ENCODE peak calls at places on chromosomes 12 and 14, in seven cellular contexts. Q, M, I, E, H, Z and W are unnamed samples.
A peak's percentile ranks its signal among the peaks of the same experiment; 100 is the strongest.

GRCh38 chr12:13000935-13001724 is 1.1 kb upstream of the HEBP1 start:
- DNase-seq in Q (peak; percentile 79), M (peak; percentile 73), I (no peak), E (peak; percentile 77), H (no peak), Z (peak; percentile 48), W (peak; percentile 74)

GRCh38 chr14:104874110-104874531 is 9.1 kb downstream of the CEP170B start:
- DNase-seq in Q (no peak), M (no peak), I (no peak), E (no peak), H (no peak), Z (no peak), W (no peak)

GRCh38 chr14:93914278-93914677 is 12.9 kb upstream of the FAM181A start:
- DNase-seq in Q (no peak), M (no peak), I (no peak), E (no peak), H (no peak), Z (no peak), W (no peak)

GRCh38 chr14:30915596-30915995 is 41.2 kb downstream of the COCH start:
- DNase-seq in Q (no peak), M (no peak), I (no peak), E (no peak), H (no peak), Z (no peak), W (no peak)

GRCh38 chr14:44960646-44961045 is 1.1 kb downstream of the KLHL28 start:
- DNase-seq in Q (no peak), M (peak; percentile 12), I (no peak), E (no peak), H (no peak), Z (no peak), W (no peak)

GRCh38 chr12:56991319-56991906 is 14.9 kb downstream of the ZBTB39 start:
- DNase-seq in Q (no peak), M (no peak), I (no peak), E (peak; percentile 84), H (no peak), Z (no peak), W (no peak)

GRCh38 chr14:58638231-58639205 is 756 bp downstream of the DACT1 start:
- DNase-seq in Q (peak; percentile 59), M (peak; percentile 49), I (no peak), E (peak; percentile 54), H (no peak), Z (peak; percentile 26), W (peak; percentile 64)

GRCh38 chr12:49698619-49699545 is 8.3 kb downstream of the FMNL3 start:
- DNase-seq in Q (peak; percentile 96), M (peak; percentile 59), I (no peak), E (peak; percentile 63), H (no peak), Z (peak; percentile 67), W (peak; percentile 86)

GRCh38 chr14:78170203-78170602 is at the start of gene NRXN3:
- DNase-seq in Q (peak; percentile 86), M (no peak), I (no peak), E (no peak), H (no peak), Z (no peak), W (peak; percentile 92)

GRCh38 chr14:22047105-22047504 is 373.5 kb upstream of the OR4E1 start:
- DNase-seq in Q (peak; percentile 80), M (no peak), I (no peak), E (no peak), H (no peak), Z (peak; percentile 15), W (peak; percentile 61)

GRCh38 chr12:48814313-48815280 is 3.7 kb upstream of the CACNB3 start:
- DNase-seq in Q (peak; percentile 83), M (peak; percentile 85), I (peak; percentile 51), E (peak; percentile 90), H (no peak), Z (peak; percentile 93), W (peak; percentile 64)

GRCh38 chr14:90717916-90718315 is 98.3 kb downstream of the TTC7B start:
- DNase-seq in Q (peak; percentile 31), M (peak; percentile 64), I (no peak), E (no peak), H (no peak), Z (no peak), W (no peak)

GRCh38 chr12:46892034-46892705 is 66.4 kb upstream of the SLC38A4 start:
- DNase-seq in Q (no peak), M (no peak), I (no peak), E (no peak), H (no peak), Z (no peak), W (no peak)

GRCh38 chr12:71439613-71440392 is at the start of gene LGR5:
- DNase-seq in Q (peak; percentile 73), M (peak; percentile 28), I (no peak), E (peak; percentile 52), H (no peak), Z (peak; percentile 23), W (peak; percentile 84)

GRCh38 chr14:51534623-51535022 is 117.1 kb upstream of the FRMD6 start:
- DNase-seq in Q (no peak), M (peak; percentile 31), I (no peak), E (no peak), H (no peak), Z (no peak), W (peak; percentile 18)

GRCh38 chr12:107794451-107794850 is 19.9 kb downstream of the ASCL4 start:
- DNase-seq in Q (no peak), M (no peak), I (no peak), E (no peak), H (no peak), Z (no peak), W (no peak)